ENCODE peak calls at places on chromosome 3, in six cellular contexts. B is MV-4-11; I is MM.1S; L is caudate nucleus; A is activated CD8-positive, alpha-beta memory T cell treated with anti-CD3 and anti-CD28 coated beads for 1 hour; Y is iPS DF 6.9. E is an unnamed sample.

GRCh38 chr3:41209646-41210045 is 10.3 kb downstream of the CTNNB1 start:
- DNase-seq in B (no peak), I (no peak), L (no peak), A (no peak), Y (no peak), E (no peak)

GRCh38 chr3:53708001-53708621 is 138.1 kb downstream of the CHDH start:
- DNase-seq in B (no peak), I (no peak), L (no peak), A (no peak), Y (no peak), E (peak)

GRCh38 chr3:6861989-6862879 is 1.3 kb downstream of the GRM7 start:
- DNase-seq in B (no peak), I (no peak), L (no peak), A (no peak), Y (no peak), E (no peak)

GRCh38 chr3:177602601-177603136 is 405.4 kb upstream of the TBL1XR1 start:
- DNase-seq in B (peak), I (no peak), L (no peak), A (no peak), Y (no peak), E (no peak)

GRCh38 chr3:196207833-196208607 is 3.2 kb downstream of the ZDHHC19 start:
- DNase-seq in B (no peak), I (no peak), L (no peak), A (peak), Y (no peak), E (no peak)

GRCh38 chr3:143751643-143752178 is 96.6 kb downstream of the SLC9A9 start:
- DNase-seq in B (peak), I (no peak), L (no peak), A (no peak), Y (no peak), E (no peak)

GRCh38 chr3:126621171-126621570 is 33.8 kb downstream of the TXNRD3 start:
- DNase-seq in B (no peak), I (no peak), L (no peak), A (no peak), Y (no peak), E (no peak)

GRCh38 chr3:132283440-132283839 is 33.8 kb upstream of the ACP3 start:
- DNase-seq in B (peak), I (peak), L (no peak), A (no peak), Y (no peak), E (no peak)

GRCh38 chr3:111650378-111651275 is 55.5 kb upstream of the ZBED2 start:
- DNase-seq in B (no peak), I (no peak), L (no peak), A (no peak), Y (no peak), E (no peak)

GRCh38 chr3:152213938-152214337 is 54.8 kb upstream of the MBNL1 start:
- DNase-seq in B (no peak), I (no peak), L (no peak), A (no peak), Y (no peak), E (no peak)

GRCh38 chr3:175526609-175527280 is 667.6 kb downstream of the NAALADL2 start:
- DNase-seq in B (no peak), I (no peak), L (no peak), A (no peak), Y (no peak), E (no peak)

GRCh38 chr3:56923546-56924224 is 121.9 kb upstream of the ARHGEF3 start:
- DNase-seq in B (no peak), I (no peak), L (no peak), A (peak), Y (no peak), E (no peak)

GRCh38 chr3:183895296-183895695 is 10.6 kb upstream of the PARL start:
- DNase-seq in B (peak), I (peak), L (no peak), A (no peak), Y (no peak), E (no peak)

GRCh38 chr3:166114448-166114847 is 277.2 kb upstream of the BCHE start:
- DNase-seq in B (no peak), I (no peak), L (no peak), A (no peak), Y (no peak), E (no peak)